ENCODE peak calls at places on chromosomes 6 and 20, in nine cellular contexts. V, Z, T, M, C, B, O, I and F are unnamed samples.
A peak's percentile ranks its signal among the peaks of the same experiment; 100 is the strongest.

GRCh38 chr6:106966671-106967522 is 7.6 kb downstream of the CD24 start:
- DNase-seq in V (no peak), Z (no peak), T (no peak), M (no peak), C (no peak), B (no peak), O (no peak), I (no peak), F (no peak)

GRCh38 chr6:7617954-7618764 is 28.2 kb downstream of the SNRNP48 start:
- DNase-seq in V (no peak), Z (peak; percentile 75), T (no peak), M (no peak), C (peak; percentile 64), B (peak; percentile 93), O (no peak), I (peak; percentile 83), F (peak; percentile 84)

GRCh38 chr6:26468829-26469228 is 11.1 kb downstream of the BTN2A1 start:
- DNase-seq in V (no peak), Z (no peak), T (no peak), M (no peak), C (no peak), B (no peak), O (no peak), I (no peak), F (no peak)

GRCh38 chr6:30707281-30707850 is 9.7 kb downstream of the MDC1 start:
- DNase-seq in V (no peak), Z (no peak), T (peak; percentile 34), M (no peak), C (no peak), B (no peak), O (no peak), I (no peak), F (no peak)

GRCh38 chr20:57650756-57651483 is 30.7 kb upstream of the ZBP1 start:
- DNase-seq in V (no peak), Z (no peak), T (no peak), M (no peak), C (no peak), B (no peak), O (no peak), I (no peak), F (no peak)

GRCh38 chr20:54345301-54345724 is 130.1 kb upstream of the DOK5 start:
- DNase-seq in V (no peak), Z (no peak), T (no peak), M (no peak), C (no peak), B (peak; percentile 87), O (no peak), I (no peak), F (peak; percentile 69)

GRCh38 chr20:50663095-50663821 is 28.1 kb downstream of the RIPOR3 start:
- DNase-seq in V (no peak), Z (no peak), T (no peak), M (no peak), C (no peak), B (no peak), O (no peak), I (peak; percentile 84), F (no peak)

GRCh38 chr20:31675828-31676533 is 38.3 kb downstream of the COX4I2 start:
- DNase-seq in V (peak; percentile 73), Z (no peak), T (no peak), M (peak; percentile 43), C (no peak), B (no peak), O (no peak), I (no peak), F (peak; percentile 37)

GRCh38 chr6:7903673-7904072 is 6.9 kb downstream of the TXNDC5 start:
- DNase-seq in V (no peak), Z (no peak), T (no peak), M (no peak), C (no peak), B (no peak), O (no peak), I (no peak), F (no peak)

GRCh38 chr6:126600258-126600916 is 260.5 kb downstream of the CENPW start:
- DNase-seq in V (no peak), Z (no peak), T (no peak), M (no peak), C (no peak), B (no peak), O (no peak), I (no peak), F (no peak)

GRCh38 chr20:49508435-49509199 is 26.1 kb upstream of the KCNB1 start:
- DNase-seq in V (peak; percentile 5), Z (no peak), T (peak; percentile 8), M (no peak), C (peak; percentile 92), B (peak; percentile 55), O (no peak), I (peak; percentile 59), F (peak; percentile 50)

GRCh38 chr6:13573669-13574110 is 711 bp upstream of the SIRT5 start:
- DNase-seq in V (peak; percentile 22), Z (peak; percentile 67), T (no peak), M (peak; percentile 0), C (no peak), B (peak; percentile 31), O (no peak), I (peak; percentile 48), F (peak; percentile 57)

GRCh38 chr20:3751664-3752385 is 15.7 kb downstream of the ADISSP start:
- DNase-seq in V (peak; percentile 81), Z (peak; percentile 87), T (peak; percentile 76), M (peak; percentile 19), C (no peak), B (no peak), O (no peak), I (no peak), F (no peak)

GRCh38 chr6:128284128-128284527 is 236.3 kb downstream of the PTPRK start:
- DNase-seq in V (no peak), Z (no peak), T (no peak), M (no peak), C (no peak), B (no peak), O (no peak), I (no peak), F (no peak)

GRCh38 chr6:10177703-10178102 is 237.2 kb downstream of the TFAP2A start:
- DNase-seq in V (no peak), Z (no peak), T (no peak), M (no peak), C (peak; percentile 59), B (peak; percentile 5), O (no peak), I (peak; percentile 39), F (peak; percentile 82)

GRCh38 chr6:63571883-63572732 is at the start of the genes LOC128125822 and PTP4A1:
- DNase-seq in V (peak; percentile 98), Z (peak; percentile 99), T (peak; percentile 96), M (peak; percentile 94), C (peak; percentile 89), B (peak; percentile 97), O (peak; percentile 95), I (peak; percentile 98), F (peak; percentile 97)

GRCh38 chr20:58141496-58141895 is 87.0 kb downstream of the ANKRD60 start:
- DNase-seq in V (no peak), Z (no peak), T (no peak), M (no peak), C (no peak), B (no peak), O (peak; percentile 13), I (no peak), F (no peak)

GRCh38 chr6:39365281-39366074 is 43.0 kb upstream of the KCNK16 start:
- DNase-seq in V (no peak), Z (no peak), T (no peak), M (no peak), C (peak; percentile 60), B (peak; percentile 56), O (no peak), I (no peak), F (peak; percentile 66)

GRCh38 chr20:55961351-55962320 is 43.7 kb downstream of the CBLN4 start:
- DNase-seq in V (no peak), Z (peak; percentile 56), T (no peak), M (no peak), C (no peak), B (no peak), O (peak; percentile 21), I (no peak), F (no peak)

GRCh38 chr6:380234-381218 is 11.0 kb upstream of the IRF4 start:
- DNase-seq in V (no peak), Z (no peak), T (no peak), M (no peak), C (no peak), B (no peak), O (no peak), I (no peak), F (no peak)

GRCh38 chr20:542777-543368 is 717 bp downstream of the CSNK2A1 start:
- DNase-seq in V (peak; percentile 40), Z (no peak), T (no peak), M (no peak), C (peak; percentile 37), B (no peak), O (no peak), I (no peak), F (no peak)

GRCh38 chr6:159017757-159018559 is 18.0 kb upstream of the RSPH3 start:
- DNase-seq in V (no peak), Z (no peak), T (no peak), M (no peak), C (no peak), B (no peak), O (no peak), I (no peak), F (no peak)

GRCh38 chr20:51760905-51761544 is 7.2 kb downstream of the ATP9A start:
- DNase-seq in V (no peak), Z (no peak), T (no peak), M (no peak), C (peak; percentile 88), B (no peak), O (no peak), I (no peak), F (peak; percentile 41)

GRCh38 chr6:26420607-26421235 is 18.6 kb downstream of the BTN3A1 start:
- DNase-seq in V (no peak), Z (no peak), T (no peak), M (no peak), C (peak; percentile 32), B (peak; percentile 32), O (no peak), I (peak; percentile 63), F (peak; percentile 63)

GRCh38 chr6:169190970-169191369 is 62.7 kb downstream of the THBS2 start:
- DNase-seq in V (no peak), Z (no peak), T (no peak), M (no peak), C (no peak), B (no peak), O (no peak), I (no peak), F (no peak)

GRCh38 chr6:130183271-130184222 is 39.2 kb downstream of the SAMD3 start:
- DNase-seq in V (peak; percentile 32), Z (no peak), T (no peak), M (no peak), C (no peak), B (no peak), O (no peak), I (no peak), F (no peak)

GRCh38 chr6:112781236-112781635 is 434.1 kb downstream of the RFPL4B start:
- DNase-seq in V (no peak), Z (no peak), T (no peak), M (no peak), C (no peak), B (peak; percentile 37), O (no peak), I (peak; percentile 15), F (peak; percentile 37)

GRCh38 chr20:15252289-15252688 is 914.9 kb upstream of the FLRT3 start:
- DNase-seq in V (no peak), Z (no peak), T (no peak), M (no peak), C (no peak), B (no peak), O (no peak), I (no peak), F (no peak)

GRCh38 chr20:60507087-60507684 is 549.0 kb downstream of the CDH26 start:
- DNase-seq in V (no peak), Z (no peak), T (no peak), M (no peak), C (no peak), B (no peak), O (no peak), I (no peak), F (no peak)

GRCh38 chr20:3749689-3750639 is 17.5 kb downstream of the HSPA12B start:
- DNase-seq in V (peak; percentile 68), Z (no peak), T (peak; percentile 46), M (no peak), C (no peak), B (no peak), O (no peak), I (no peak), F (no peak)

GRCh38 chr20:1331101-1331500 is 2.2 kb upstream of the SDCBP2 start:
- DNase-seq in V (no peak), Z (no peak), T (no peak), M (no peak), C (no peak), B (no peak), O (no peak), I (no peak), F (no peak)